ENCODE peak calls at places on chromosomes 6 and 20, in six cellular contexts. F, C, Q, J, U and V are unnamed samples.

GRCh38 chr6:8219352-8219943 is 117.1 kb upstream of the EEF1E1 start:
- DNase-seq in F (peak; percentile 60), C (peak; percentile 53), Q (peak; percentile 42), J (no peak), U (peak; percentile 65), V (no peak)

GRCh38 chr20:7741866-7742265 is 198.4 kb downstream of the HAO1 start:
- DNase-seq in F (no peak), C (no peak), Q (no peak), J (no peak), U (no peak), V (no peak)

GRCh38 chr6:19864285-19864684 is 27.1 kb downstream of the ID4 start:
- DNase-seq in F (no peak), C (no peak), Q (no peak), J (no peak), U (no peak), V (no peak)

GRCh38 chr20:54194724-54195438 is 13.0 kb upstream of the PFDN4 start:
- DNase-seq in F (no peak), C (no peak), Q (no peak), J (no peak), U (peak; percentile 74), V (no peak)

GRCh38 chr6:154909821-154910220 is 85.3 kb upstream of the TIAM2 start:
- DNase-seq in F (no peak), C (no peak), Q (no peak), J (no peak), U (no peak), V (peak; percentile 57)

GRCh38 chr6:135358251-135358821 is 139.2 kb downstream of the AHI1 start:
- DNase-seq in F (no peak), C (peak; percentile 52), Q (no peak), J (no peak), U (peak; percentile 89), V (no peak)

GRCh38 chr6:26646074-26646473 is 13.5 kb downstream of the ZNF322 start:
- DNase-seq in F (no peak), C (no peak), Q (no peak), J (no peak), U (no peak), V (no peak)

GRCh38 chr20:52783769-52784168 is 188.4 kb upstream of the TSHZ2 start:
- DNase-seq in F (no peak), C (no peak), Q (peak; percentile 56), J (peak; percentile 54), U (peak; percentile 22), V (peak; percentile 43)

GRCh38 chr6:136696783-136697364 is 95.4 kb downstream of the MAP3K5 start:
- DNase-seq in F (no peak), C (no peak), Q (no peak), J (no peak), U (no peak), V (no peak)